ENCODE peak calls at places on chromosomes 12 and 14, in eight cellular contexts. K is T-helper 1 cell; J is SK-N-SH; Z is heart left ventricle; F is COR-L47; Q is ovary; G is PC-3; C is effector CD4-positive, alpha-beta T cell. U is an unnamed sample.
A peak's percentile ranks its signal among the peaks of the same experiment; 100 is the strongest.

GRCh38 chr14:86790408-86791364 is 1202.3 kb downstream of the GALC start:
- DNase-seq in K (no peak), J (no peak), Z (no peak), F (no peak), Q (no peak), G (no peak), C (no peak), U (no peak)

GRCh38 chr12:120252071-120252906 is 13.2 kb downstream of the PXN start:
- DNase-seq in K (peak; percentile 73), J (no peak), Z (no peak), F (no peak), Q (no peak), G (no peak), C (peak; percentile 72), U (no peak)

GRCh38 chr14:21978184-21978998 is 304.8 kb upstream of the OR4E1 start:
- DNase-seq in K (peak; percentile 22), J (peak; percentile 33), Z (no peak), F (no peak), Q (no peak), G (peak; percentile 62), C (peak; percentile 48), U (peak; percentile 57)

GRCh38 chr14:65840118-65840751 is 427.7 kb downstream of the FUT8 start:
- DNase-seq in K (no peak), J (no peak), Z (no peak), F (peak; percentile 73), Q (no peak), G (no peak), C (no peak), U (no peak)

GRCh38 chr14:100375273-100375962 is 52.3 kb downstream of the SLC25A47 start:
- DNase-seq in K (no peak), J (peak; percentile 60), Z (peak; percentile 86), F (peak; percentile 76), Q (peak; percentile 54), G (peak; percentile 44), C (peak; percentile 8), U (peak; percentile 70)

GRCh38 chr12:66552753-66553152 is 126.1 kb downstream of the GRIP1 start:
- DNase-seq in K (no peak), J (no peak), Z (no peak), F (no peak), Q (no peak), G (no peak), C (no peak), U (no peak)

GRCh38 chr14:99280041-99280731 is 8.2 kb upstream of the BCL11B start:
- DNase-seq in K (no peak), J (no peak), Z (no peak), F (no peak), Q (no peak), G (no peak), C (no peak), U (no peak)

GRCh38 chr12:119061208-119061796 is 80.0 kb downstream of the SRRM4 start:
- DNase-seq in K (peak; percentile 3), J (no peak), Z (peak; percentile 54), F (no peak), Q (peak; percentile 23), G (peak; percentile 65), C (no peak), U (no peak)

GRCh38 chr14:55835985-55836384 is 256.0 kb downstream of the KTN1 start:
- DNase-seq in K (no peak), J (no peak), Z (no peak), F (no peak), Q (no peak), G (no peak), C (no peak), U (no peak)

GRCh38 chr14:96272777-96273471 is 16.9 kb downstream of the BDKRB1 start:
- DNase-seq in K (no peak), J (no peak), Z (no peak), F (no peak), Q (no peak), G (no peak), C (no peak), U (no peak)

GRCh38 chr14:24339284-24340151 is at the start of gene RIPK3:
- DNase-seq in K (peak; percentile 57), J (no peak), Z (peak; percentile 61), F (no peak), Q (no peak), G (no peak), C (peak; percentile 61), U (peak; percentile 89)

GRCh38 chr14:61455351-61455750 is 134.0 kb downstream of the PRKCH start:
- DNase-seq in K (no peak), J (no peak), Z (no peak), F (no peak), Q (no peak), G (no peak), C (no peak), U (no peak)

GRCh38 chr14:81208489-81208888 is 12.3 kb downstream of the GTF2A1 start:
- DNase-seq in K (no peak), J (no peak), Z (no peak), F (no peak), Q (no peak), G (no peak), C (no peak), U (no peak)

GRCh38 chr12:108689314-108690190 is 41.8 kb downstream of the CORO1C start:
- DNase-seq in K (no peak), J (no peak), Z (peak; percentile 57), F (peak; percentile 27), Q (no peak), G (no peak), C (no peak), U (no peak)

GRCh38 chr14:80278293-80279037 is 67.2 kb upstream of the DIO2 start:
- DNase-seq in K (no peak), J (no peak), Z (peak; percentile 30), F (no peak), Q (no peak), G (no peak), C (no peak), U (no peak)

GRCh38 chr14:72810201-72810600 is 83.7 kb downstream of the DPF3 start:
- DNase-seq in K (no peak), J (no peak), Z (no peak), F (no peak), Q (no peak), G (no peak), C (no peak), U (no peak)

GRCh38 chr12:3897400-3897910 is 24.3 kb upstream of the PARP11 start:
- DNase-seq in K (peak; percentile 5), J (no peak), Z (no peak), F (no peak), Q (no peak), G (no peak), C (no peak), U (no peak)

GRCh38 chr12:66403746-66404145 is 101.5 kb downstream of the HELB start:
- DNase-seq in K (no peak), J (peak; percentile 15), Z (no peak), F (no peak), Q (no peak), G (peak; percentile 52), C (no peak), U (no peak)

GRCh38 chr14:99274346-99275221 is 2.6 kb upstream of the BCL11B start:
- DNase-seq in K (peak; percentile 52), J (peak; percentile 65), Z (no peak), F (peak; percentile 96), Q (peak; percentile 68), G (peak; percentile 55), C (no peak), U (peak; percentile 89)

GRCh38 chr14:75978249-75978731 is 3.5 kb downstream of the TGFB3 start:
- DNase-seq in K (no peak), J (peak; percentile 51), Z (no peak), F (no peak), Q (no peak), G (no peak), C (no peak), U (peak; percentile 68)